ENCODE peak calls at places on chromosomes 3 and 15, in five cellular contexts. One of them, this sample, is unnamed.

GRCh38 chr15:38012894-38013293 is 78.5 kb downstream of the TMCO5A start:
- DNase-seq in esophagus squamous epithelium: no peak
- DNase-seq in NB4: no peak
- DNase-seq in spleen: no peak
- DNase-seq in lower leg skin: no peak
- DNase-seq in this sample: no peak

GRCh38 chr15:78638658-78639314 is 2.2 kb downstream of the CHRNB4 start:
- DNase-seq in NB4: peak
- DNase-seq in esophagus squamous epithelium: no peak
- DNase-seq in spleen: no peak
- DNase-seq in lower leg skin: no peak
- DNase-seq in this sample: peak

GRCh38 chr3:127170794-127171193 is 22.1 kb upstream of the PRR23E start:
- DNase-seq in esophagus squamous epithelium: no peak
- DNase-seq in spleen: no peak
- DNase-seq in NB4: no peak
- DNase-seq in lower leg skin: peak
- DNase-seq in this sample: peak

GRCh38 chr15:71115567-71116351 is 488 bp downstream of the THSD4 start:
- DNase-seq in NB4: no peak
- DNase-seq in spleen: no peak
- DNase-seq in esophagus squamous epithelium: no peak
- DNase-seq in lower leg skin: no peak
- DNase-seq in this sample: peak

GRCh38 chr15:94411279-94411678 is 179.9 kb downstream of the MCTP2 start:
- DNase-seq in spleen: no peak
- DNase-seq in esophagus squamous epithelium: no peak
- DNase-seq in NB4: no peak
- DNase-seq in lower leg skin: no peak
- DNase-seq in this sample: no peak

GRCh38 chr3:48661501-48662139 is 1.1 kb downstream of the CELSR3 start:
- DNase-seq in NB4: peak
- DNase-seq in esophagus squamous epithelium: no peak
- DNase-seq in spleen: peak
- DNase-seq in lower leg skin: peak
- DNase-seq in this sample: peak

GRCh38 chr15:55897560-55898336 is 95.7 kb downstream of the NEDD4 start:
- DNase-seq in spleen: no peak
- DNase-seq in lower leg skin: no peak
- DNase-seq in NB4: peak
- DNase-seq in esophagus squamous epithelium: no peak
- DNase-seq in this sample: peak

GRCh38 chr3:14460342-14461005 is 58.1 kb downstream of the SLC6A6 start:
- DNase-seq in lower leg skin: no peak
- DNase-seq in NB4: no peak
- DNase-seq in spleen: no peak
- DNase-seq in esophagus squamous epithelium: no peak
- DNase-seq in this sample: peak

GRCh38 chr3:170467560-170467959 is 48.9 kb downstream of the CLDN11 start:
- DNase-seq in lower leg skin: no peak
- DNase-seq in spleen: no peak
- DNase-seq in esophagus squamous epithelium: no peak
- DNase-seq in NB4: no peak
- DNase-seq in this sample: no peak

GRCh38 chr3:141266797-141267555 is 35.4 kb downstream of the PXYLP1 start:
- DNase-seq in NB4: no peak
- DNase-seq in esophagus squamous epithelium: no peak
- DNase-seq in spleen: no peak
- DNase-seq in lower leg skin: peak
- DNase-seq in this sample: no peak

GRCh38 chr15:35068861-35069260 is 16.2 kb downstream of the NANOGP8 start:
- DNase-seq in lower leg skin: no peak
- DNase-seq in spleen: no peak
- DNase-seq in NB4: no peak
- DNase-seq in esophagus squamous epithelium: no peak
- DNase-seq in this sample: no peak

GRCh38 chr3:195715583-195716266 is 5.1 kb upstream of the MUC20 start:
- DNase-seq in esophagus squamous epithelium: no peak
- DNase-seq in spleen: no peak
- DNase-seq in lower leg skin: no peak
- DNase-seq in NB4: no peak
- DNase-seq in this sample: no peak

GRCh38 chr15:57160823-57161560 is 215.3 kb upstream of the CGNL1 start:
- DNase-seq in lower leg skin: no peak
- DNase-seq in NB4: no peak
- DNase-seq in esophagus squamous epithelium: no peak
- DNase-seq in spleen: no peak
- DNase-seq in this sample: peak

GRCh38 chr3:10485380-10485779 is 20.0 kb downstream of the ATP2B2 start:
- DNase-seq in lower leg skin: no peak
- DNase-seq in esophagus squamous epithelium: no peak
- DNase-seq in NB4: no peak
- DNase-seq in spleen: no peak
- DNase-seq in this sample: no peak

GRCh38 chr3:185797993-185798830 is 26.6 kb downstream of the IGF2BP2 start:
- DNase-seq in esophagus squamous epithelium: no peak
- DNase-seq in NB4: no peak
- DNase-seq in spleen: no peak
- DNase-seq in lower leg skin: no peak
- DNase-seq in this sample: no peak

GRCh38 chr3:14792691-14793121 is 26.1 kb upstream of the FGD5 start:
- DNase-seq in lower leg skin: no peak
- DNase-seq in esophagus squamous epithelium: no peak
- DNase-seq in spleen: peak
- DNase-seq in NB4: no peak
- DNase-seq in this sample: no peak

GRCh38 chr3:134371542-134372324 is 2.5 kb downstream of the AMOTL2 start:
- DNase-seq in spleen: peak
- DNase-seq in lower leg skin: peak
- DNase-seq in NB4: no peak
- DNase-seq in esophagus squamous epithelium: no peak
- DNase-seq in this sample: peak
- TF ChIP-seq CTCF in spleen: no peak
- TF ChIP-seq CTCF in lower leg skin: no peak
- TF ChIP-seq CTCF in NB4: no peak
- TF ChIP-seq CTCF in esophagus squamous epithelium: no peak
- TF ChIP-seq CTCF in this sample: peak

DNA sequence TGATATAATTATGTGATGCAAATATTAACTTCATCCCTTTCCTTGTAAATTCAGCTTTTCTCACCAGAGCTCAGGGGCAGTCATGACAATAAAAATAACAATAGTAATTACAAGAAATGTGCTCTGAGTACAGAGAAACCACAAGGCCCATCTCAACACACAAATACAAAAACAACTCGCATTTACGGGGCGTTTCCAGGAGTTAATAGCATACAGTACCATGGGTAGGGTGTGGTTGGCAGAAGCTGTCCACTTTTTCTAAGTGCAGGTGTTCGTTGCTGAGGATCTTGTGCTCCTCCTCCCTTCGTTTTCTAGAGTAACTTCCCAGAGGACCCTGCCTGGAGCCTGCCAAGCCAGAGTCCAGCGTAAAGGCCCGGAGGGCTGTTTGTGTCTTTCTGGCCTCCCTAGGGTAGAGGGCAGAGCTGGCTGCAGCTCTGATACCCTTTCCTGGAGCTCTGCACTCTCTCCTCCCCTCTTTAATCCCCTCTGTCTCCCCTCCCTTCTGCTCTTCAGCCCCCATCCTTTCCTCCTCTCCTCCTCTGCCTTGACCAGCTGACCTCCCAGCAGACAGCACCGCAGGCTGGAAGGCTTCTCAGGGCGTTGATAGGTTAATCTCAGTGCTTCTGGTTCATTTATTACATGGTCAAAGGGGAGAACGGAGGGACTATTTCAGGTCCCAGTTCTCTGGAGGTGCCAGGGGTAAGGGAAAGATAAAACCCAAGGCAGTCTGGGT is 11.4 kb downstream of the SEMA3G start:
- DNase-seq in esophagus squamous epithelium: no peak
- DNase-seq in spleen: peak
- DNase-seq in NB4: no peak
- DNase-seq in lower leg skin: peak
- DNase-seq in this sample: no peak
- H3K4me3 ChIP-seq in esophagus squamous epithelium: no peak
- H3K4me3 ChIP-seq in spleen: no peak
- H3K4me3 ChIP-seq in NB4: no peak
- H3K4me3 ChIP-seq in lower leg skin: no peak
- H3K4me3 ChIP-seq in this sample: no peak

GRCh38 chr15:45402162-45402954 is 24.0 kb upstream of the GATM start:
- DNase-seq in NB4: peak
- DNase-seq in spleen: peak
- DNase-seq in lower leg skin: peak
- DNase-seq in esophagus squamous epithelium: peak
- DNase-seq in this sample: peak
- TF ChIP-seq CTCF in NB4: no peak
- TF ChIP-seq CTCF in spleen: peak
- TF ChIP-seq CTCF in lower leg skin: no peak
- TF ChIP-seq CTCF in esophagus squamous epithelium: no peak
- TF ChIP-seq CTCF in this sample: no peak

DNA sequence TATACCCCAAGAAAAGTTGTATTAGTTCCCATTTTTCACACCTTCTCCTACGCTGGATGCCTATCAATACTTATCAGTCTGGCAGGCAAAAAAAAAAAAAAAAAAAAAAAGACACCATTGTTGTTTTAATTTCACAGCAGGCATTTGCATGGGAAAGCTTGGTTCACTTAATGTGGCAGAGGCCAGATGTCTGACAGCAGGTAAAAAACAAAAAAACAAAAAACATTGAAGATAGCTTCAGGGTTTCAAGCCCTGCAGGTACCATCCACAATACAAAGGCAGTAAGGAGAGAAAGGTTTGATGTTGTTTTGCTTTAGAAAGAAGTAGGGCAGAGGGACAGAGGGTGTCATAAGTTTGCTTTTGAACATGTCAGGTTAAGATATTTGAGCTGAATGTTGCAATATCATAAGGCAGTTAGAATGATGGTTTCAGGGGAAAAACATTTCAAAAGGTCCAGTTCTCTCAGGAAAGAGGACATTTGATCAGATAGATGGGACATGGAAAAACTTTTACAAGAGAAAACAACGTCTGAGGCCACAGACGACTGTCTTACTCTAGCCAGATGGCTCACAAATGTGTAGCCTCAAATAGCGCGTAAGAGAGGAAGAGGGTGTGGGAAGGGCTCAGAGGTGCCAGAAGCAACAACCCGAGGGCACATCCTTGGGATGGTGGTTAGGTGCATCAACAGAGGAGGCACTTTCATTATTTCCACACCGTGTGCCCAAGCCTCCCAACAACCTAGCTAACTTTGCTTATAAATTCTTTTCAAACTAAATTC is 25.7 kb downstream of the PCOLCE2 start:
- DNase-seq in esophagus squamous epithelium: no peak
- DNase-seq in lower leg skin: no peak
- DNase-seq in spleen: no peak
- DNase-seq in NB4: peak
- DNase-seq in this sample: peak
- H3K4me3 ChIP-seq in esophagus squamous epithelium: no peak
- H3K4me3 ChIP-seq in lower leg skin: no peak
- H3K4me3 ChIP-seq in spleen: no peak
- H3K4me3 ChIP-seq in NB4: no peak
- H3K4me3 ChIP-seq in this sample: peak